ENCODE peak calls at places on chromosome 21, in ten cellular contexts. C is left ventricle myocardium superior, S is SK-N-MC, L is foreskin keratinocyte, E is NCI-H1105, F is LoVo, J is ovary, W is globus pallidus, Z is cardiac muscle cell, P is left ventricle myocardium inferior. U is an unnamed sample.

GRCh38 chr21:46418265-46418946 is 40.3 kb upstream of the DIP2A start:
- DNase-seq in C (peak; percentile 26), S (no peak), L (no peak), E (no peak), F (no peak), J (no peak), W (no peak), Z (no peak), P (no peak), U (no peak)

GRCh38 chr21:29307718-29308455 is 9.2 kb downstream of the BACH1 start:
- DNase-seq in C (no peak), S (no peak), L (no peak), E (no peak), F (no peak), J (no peak), W (no peak), Z (no peak), P (no peak), U (no peak)

GRCh38 chr21:43981871-43982210 is 30.3 kb upstream of the TRAPPC10 start:
- DNase-seq in C (no peak), S (no peak), L (no peak), E (no peak), F (no peak), J (no peak), W (no peak), Z (no peak), P (no peak), U (no peak)

GRCh38 chr21:18443085-18443484 is 39.5 kb upstream of the TMPRSS15 start:
- DNase-seq in C (no peak), S (no peak), L (no peak), E (no peak), F (no peak), J (no peak), W (no peak), Z (peak; percentile 5), P (no peak), U (no peak)

GRCh38 chr21:35565204-35565611 is 495.1 kb downstream of the SETD4 start:
- DNase-seq in C (peak; percentile 40), S (no peak), L (no peak), E (no peak), F (no peak), J (no peak), W (no peak), Z (no peak), P (no peak), U (peak; percentile 24)

GRCh38 chr21:24259241-24259640 is 1348.0 kb downstream of the MRPL39 start:
- DNase-seq in C (no peak), S (no peak), L (no peak), E (no peak), F (no peak), J (no peak), W (no peak), Z (no peak), P (no peak), U (no peak)

GRCh38 chr21:42219606-42220137 is 732 bp downstream of the ABCG1 start:
- DNase-seq in C (peak; percentile 52), S (no peak), L (no peak), E (no peak), F (no peak), J (no peak), W (no peak), Z (peak; percentile 30), P (peak; percentile 28), U (peak; percentile 28)

GRCh38 chr21:45009616-45010015 is 64.8 kb upstream of the ADARB1 start:
- DNase-seq in C (no peak), S (no peak), L (no peak), E (no peak), F (no peak), J (no peak), W (no peak), Z (no peak), P (no peak), U (no peak)

GRCh38 chr21:36466061-36466511 is 13.8 kb downstream of the CLDN14 start:
- DNase-seq in C (no peak), S (no peak), L (no peak), E (no peak), F (no peak), J (no peak), W (no peak), Z (no peak), P (no peak), U (no peak)

GRCh38 chr21:32602099-32602498 is 10.1 kb downstream of the CFAP298 start:
- DNase-seq in C (no peak), S (no peak), L (no peak), E (no peak), F (no peak), J (no peak), W (no peak), Z (no peak), P (no peak), U (no peak)

GRCh38 chr21:45538381-45539045 is 3.7 kb downstream of the SLC19A1 start:
- DNase-seq in C (peak; percentile 29), S (no peak), L (no peak), E (no peak), F (no peak), J (no peak), W (no peak), Z (no peak), P (peak; percentile 10), U (no peak)

GRCh38 chr21:38965241-38965640 is 159.5 kb downstream of the ETS2 start:
- DNase-seq in C (no peak), S (no peak), L (no peak), E (no peak), F (no peak), J (no peak), W (no peak), Z (peak; percentile 46), P (no peak), U (no peak)

GRCh38 chr21:32702702-32703101 is 25.1 kb downstream of the SYNJ1 start:
- DNase-seq in C (no peak), S (no peak), L (no peak), E (no peak), F (no peak), J (no peak), W (no peak), Z (no peak), P (no peak), U (no peak)

GRCh38 chr21:15000076-15000475 is 64.7 kb downstream of the NRIP1 start:
- DNase-seq in C (no peak), S (no peak), L (no peak), E (no peak), F (no peak), J (no peak), W (no peak), Z (no peak), P (no peak), U (no peak)

GRCh38 chr21:37915516-37915915 is 741 bp downstream of the KCNJ6 start:
- DNase-seq in C (no peak), S (no peak), L (no peak), E (peak; percentile 63), F (no peak), J (no peak), W (no peak), Z (peak; percentile 3), P (no peak), U (no peak)

U was measured in testis.